ENCODE peak calls at places on chromosome 13, in four cellular contexts. O, Q, D and B are unnamed samples.

GRCh38 chr13:73074101-73074500 is 15.3 kb downstream of the KLF5 start:
- DNase-seq in O (no peak), D (no peak), Q (no peak), B (no peak)

GRCh38 chr13:114320065-114320464 is 5.8 kb downstream of the CHAMP1 start:
- DNase-seq in Q (no peak), O (no peak), D (no peak), B (no peak)

GRCh38 chr13:107866007-107866665 is 349.2 kb downstream of the LIG4 start:
- DNase-seq in D (no peak), Q (peak), O (no peak), B (no peak)

GRCh38 chr13:41426047-41426446 is 31.3 kb upstream of the RGCC start:
- DNase-seq in O (no peak), D (no peak), Q (no peak), B (no peak)

GRCh38 chr13:46893820-46894533 is 2.9 kb downstream of the HTR2A start:
- DNase-seq in Q (peak), O (peak), D (peak), B (peak)

GRCh38 chr13:46698910-46699460 is 98.0 kb downstream of the ESD start:
- DNase-seq in O (no peak), D (no peak), Q (no peak), B (no peak)

GRCh38 chr13:110408286-110408685 is 101.2 kb downstream of the COL4A2 start:
- DNase-seq in O (no peak), Q (no peak), D (no peak), B (peak)

GRCh38 chr13:94586371-94586770 is 9.6 kb downstream of the TGDS start:
- DNase-seq in Q (no peak), O (no peak), D (no peak), B (no peak)

DNA sequence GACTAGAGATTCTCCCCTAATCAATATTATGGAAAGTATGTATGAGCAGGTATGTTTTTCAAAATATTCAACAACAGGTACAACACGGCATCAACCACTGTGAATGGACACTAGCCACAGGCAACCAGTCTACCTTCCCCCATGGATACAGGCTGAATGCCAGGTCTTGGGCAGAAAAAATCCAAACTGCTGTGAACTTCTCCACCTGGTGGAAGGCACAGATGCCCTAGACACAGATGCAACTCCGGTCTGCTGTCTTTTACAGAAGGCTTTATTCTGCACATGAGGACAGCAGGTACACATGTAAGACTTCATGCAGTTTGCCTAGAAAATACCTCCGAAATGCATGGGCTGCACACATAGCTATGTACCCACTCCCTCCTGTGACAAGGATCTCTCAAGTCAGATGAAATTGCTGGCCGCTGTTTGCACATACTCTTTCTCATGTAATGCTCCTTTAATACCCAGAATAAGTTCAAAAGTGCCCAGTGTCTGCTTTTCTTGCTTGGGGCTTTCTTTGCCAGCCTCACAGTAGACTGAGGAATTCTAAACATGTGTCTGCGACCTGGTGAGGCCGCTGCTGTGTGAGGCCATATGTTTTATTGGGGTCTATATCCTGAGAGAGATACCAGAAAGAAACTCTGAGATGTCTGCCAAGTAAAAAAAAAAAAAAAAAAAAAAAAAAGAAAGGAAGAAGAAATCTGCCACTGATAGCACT is 325.9 kb downstream of the FOXO1 start:
- DNase-seq in D (no peak), O (no peak), Q (no peak), B (no peak)
- TF ChIP-seq CTCF in D (no peak), O (no peak), Q (no peak), B (no peak)

GRCh38 chr13:39263033-39263432 is 224.8 kb downstream of the NHLRC3 start:
- DNase-seq in O (peak), D (no peak), Q (peak), B (no peak)
- TF ChIP-seq CTCF in O (peak), D (peak), Q (peak), B (peak)

GRCh38 chr13:97588993-97589392 is 155.0 kb downstream of the RAP2A start:
- DNase-seq in D (no peak), O (no peak), Q (no peak), B (no peak)
- TF ChIP-seq CTCF in D (no peak), O (no peak), Q (peak), B (no peak)

GRCh38 chr13:75679459-75679858 is 43.3 kb downstream of the LMO7 start:
- DNase-seq in D (no peak), O (no peak), Q (no peak), B (no peak)

GRCh38 chr13:75687145-75687763 is 51.1 kb downstream of the LMO7 start:
- DNase-seq in O (no peak), Q (no peak), D (no peak), B (no peak)

GRCh38 chr13:75689686-75690085 is 53.6 kb downstream of the LMO7 start:
- DNase-seq in O (no peak), D (no peak), Q (no peak), B (no peak)

GRCh38 chr13:75691183-75691582 is 55.1 kb downstream of the LMO7 start:
- DNase-seq in O (no peak), D (no peak), Q (no peak), B (no peak)

DNA sequence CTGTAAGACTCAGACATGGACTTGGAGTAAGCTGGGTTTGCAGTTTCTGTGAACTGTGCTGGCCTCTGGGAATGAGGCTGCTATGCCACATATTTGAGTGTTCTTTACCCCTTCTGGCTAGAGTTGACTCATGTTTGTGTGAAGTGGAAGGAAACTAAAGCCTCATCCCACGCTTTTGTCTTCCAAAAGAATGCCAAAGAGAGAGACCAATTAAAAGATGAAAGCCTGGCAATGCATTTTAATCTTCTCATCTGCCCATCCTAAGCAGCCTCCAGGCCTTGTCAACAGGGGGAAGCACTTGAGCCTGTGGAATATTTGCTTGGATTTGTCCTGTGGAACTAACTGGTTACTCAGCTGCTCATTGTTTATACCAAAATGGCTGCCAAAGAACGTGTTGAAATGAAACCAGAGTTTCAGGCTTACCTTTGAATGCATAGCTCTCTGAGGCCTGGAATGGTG is 49.1 kb downstream of the LMO7 start:
- DNase-seq in Q (peak), O (no peak), D (no peak), B (no peak)
- TF ChIP-seq CTCF in Q (peak), O (no peak), D (no peak), B (no peak)

DNA sequence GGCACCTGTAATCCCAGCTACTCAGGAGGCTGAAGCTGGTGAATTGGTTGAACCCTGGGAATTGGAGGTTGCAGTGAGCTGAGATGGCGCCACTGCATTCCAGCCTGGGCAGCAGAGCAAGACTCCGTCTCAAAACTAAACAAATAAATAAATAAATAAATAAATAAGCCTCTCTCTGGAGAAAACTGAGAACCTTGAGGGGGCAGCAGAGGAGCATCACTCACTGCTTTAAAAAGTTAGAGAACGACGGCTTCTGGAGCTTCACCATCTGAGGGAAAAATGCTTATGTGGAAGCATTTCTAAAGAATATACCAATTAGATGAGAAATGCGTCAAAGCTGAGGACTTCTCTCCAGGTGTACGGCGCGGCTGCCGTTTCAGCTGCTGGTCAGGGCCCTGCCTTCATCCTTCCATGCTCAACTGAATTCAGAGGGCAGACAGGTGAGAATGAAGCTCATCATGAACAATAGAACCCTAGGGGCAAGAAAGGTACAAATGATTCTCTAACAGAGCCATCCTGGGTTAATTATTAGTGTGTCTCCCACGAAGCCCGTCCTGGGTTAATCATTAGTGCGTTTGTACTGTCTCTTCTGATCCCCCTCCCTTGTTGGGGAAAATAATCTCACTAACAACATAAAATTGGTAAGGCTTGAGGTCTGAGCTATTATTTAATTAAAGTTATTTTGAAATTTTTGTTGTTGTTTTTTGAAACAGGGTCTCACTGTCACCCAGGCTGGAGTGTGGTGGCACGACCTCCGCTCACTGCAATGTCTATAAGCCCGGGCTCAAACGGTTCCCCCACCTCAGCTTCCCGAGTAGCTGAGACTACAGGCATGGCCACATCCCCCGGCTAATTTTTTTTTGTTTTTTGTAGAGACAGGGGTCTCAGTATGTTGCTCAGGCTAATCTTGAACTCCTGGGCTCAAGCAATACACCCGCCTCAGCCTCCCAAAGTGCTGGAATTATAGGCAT is 80.1 kb downstream of the IPO5 start:
- DNase-seq in Q (no peak), D (no peak), O (no peak), B (no peak)
- TF ChIP-seq CTCF in Q (peak), D (peak), O (peak), B (no peak)

DNA sequence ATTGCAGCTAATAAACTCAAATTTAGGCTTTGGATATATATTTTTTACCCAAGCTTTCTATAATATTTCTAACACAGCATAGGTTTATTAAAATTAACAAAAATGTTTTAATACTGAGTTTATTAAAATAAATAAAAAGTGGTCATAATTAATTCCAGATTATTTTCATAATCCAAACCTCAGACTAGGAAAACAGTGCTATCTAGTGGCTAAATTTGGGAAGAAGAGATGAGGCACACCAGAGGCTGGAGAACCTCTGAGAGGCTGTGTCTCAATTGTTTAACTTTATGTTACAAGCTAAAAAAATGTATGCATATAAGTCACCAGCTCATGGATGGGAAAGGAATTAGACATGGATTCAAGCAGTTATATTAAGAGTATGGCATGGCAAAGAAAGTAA is 392.5 kb downstream of the DIAPH3 start:
- DNase-seq in O (no peak), Q (no peak), D (no peak), B (no peak)
- TF ChIP-seq CTCF in O (peak), Q (peak), D (peak), B (no peak)